ENCODE peak calls at places on chromosomes 13 and 19, in eight cellular contexts. One of them, this sample, is unnamed.

GRCh38 chr13:95676100-95676774 is 702 bp upstream of the DNAJC3 start:
- DNase-seq in psoas muscle: no peak
- DNase-seq in hepatocyte: peak; percentile 57
- DNase-seq in astrocyte: peak; percentile 47
- DNase-seq in aorta: no peak
- DNase-seq in SJSA1: no peak
- DNase-seq in stomach: peak; percentile 37
- DNase-seq in HCT116: peak; percentile 22
- DNase-seq in this sample: peak; percentile 42

GRCh38 chr19:15463865-15464371 is 426 bp downstream of the RASAL3 start:
- DNase-seq in astrocyte: no peak
- DNase-seq in psoas muscle: no peak
- DNase-seq in SJSA1: no peak
- DNase-seq in hepatocyte: no peak
- DNase-seq in aorta: peak; percentile 66
- DNase-seq in stomach: peak; percentile 51
- DNase-seq in HCT116: no peak
- DNase-seq in this sample: no peak

GRCh38 chr19:6632002-6632621 is 37.8 kb downstream of the TNFSF14 start:
- DNase-seq in stomach: peak; percentile 72
- DNase-seq in hepatocyte: peak; percentile 88
- DNase-seq in astrocyte: peak; percentile 39
- DNase-seq in psoas muscle: no peak
- DNase-seq in aorta: no peak
- DNase-seq in HCT116: peak; percentile 77
- DNase-seq in SJSA1: peak; percentile 80
- DNase-seq in this sample: peak; percentile 21

GRCh38 chr19:8973501-8974091 is 36.6 kb downstream of the MUC16 start:
- DNase-seq in aorta: no peak
- DNase-seq in HCT116: no peak
- DNase-seq in SJSA1: no peak
- DNase-seq in stomach: no peak
- DNase-seq in psoas muscle: no peak
- DNase-seq in astrocyte: no peak
- DNase-seq in hepatocyte: peak; percentile 44
- DNase-seq in this sample: no peak

GRCh38 chr13:111610077-111610476 is 289.6 kb downstream of the TEX29 start:
- DNase-seq in aorta: no peak
- DNase-seq in HCT116: no peak
- DNase-seq in stomach: no peak
- DNase-seq in SJSA1: peak; percentile 35
- DNase-seq in astrocyte: no peak
- DNase-seq in psoas muscle: no peak
- DNase-seq in hepatocyte: no peak
- DNase-seq in this sample: no peak

GRCh38 chr13:40434516-40435397 is 231.7 kb downstream of the FOXO1 start:
- DNase-seq in stomach: no peak
- DNase-seq in HCT116: no peak
- DNase-seq in aorta: no peak
- DNase-seq in hepatocyte: no peak
- DNase-seq in astrocyte: no peak
- DNase-seq in SJSA1: no peak
- DNase-seq in psoas muscle: no peak
- DNase-seq in this sample: no peak

GRCh38 chr19:35860436-35860817 is 3.7 kb downstream of the KIRREL2 start:
- DNase-seq in HCT116: no peak
- DNase-seq in stomach: no peak
- DNase-seq in psoas muscle: no peak
- DNase-seq in aorta: no peak
- DNase-seq in hepatocyte: no peak
- DNase-seq in astrocyte: no peak
- DNase-seq in SJSA1: no peak
- DNase-seq in this sample: no peak

GRCh38 chr13:96796234-96796633 is 198.0 kb downstream of the OXGR1 start:
- DNase-seq in SJSA1: no peak
- DNase-seq in hepatocyte: no peak
- DNase-seq in aorta: no peak
- DNase-seq in HCT116: no peak
- DNase-seq in psoas muscle: no peak
- DNase-seq in stomach: no peak
- DNase-seq in astrocyte: no peak
- DNase-seq in this sample: no peak

GRCh38 chr13:108686027-108686426 is 56.6 kb downstream of the MYO16 start:
- DNase-seq in astrocyte: no peak
- DNase-seq in stomach: no peak
- DNase-seq in psoas muscle: no peak
- DNase-seq in SJSA1: no peak
- DNase-seq in HCT116: no peak
- DNase-seq in hepatocyte: no peak
- DNase-seq in aorta: no peak
- DNase-seq in this sample: no peak

GRCh38 chr13:98228661-98229349 is 51.7 kb upstream of the RNF113B start:
- DNase-seq in SJSA1: no peak
- DNase-seq in stomach: no peak
- DNase-seq in HCT116: no peak
- DNase-seq in aorta: no peak
- DNase-seq in psoas muscle: no peak
- DNase-seq in astrocyte: peak; percentile 51
- DNase-seq in hepatocyte: no peak
- DNase-seq in this sample: no peak
- H3K27ac ChIP-seq in SJSA1: no peak overlapping the region
- H3K27ac ChIP-seq in stomach: no peak overlapping the region
- H3K27ac ChIP-seq in HCT116: no peak overlapping the region
- H3K27ac ChIP-seq in aorta: no peak overlapping the region
- H3K27ac ChIP-seq in psoas muscle: no peak overlapping the region
- H3K27ac ChIP-seq in astrocyte: no peak overlapping the region
- H3K27ac ChIP-seq in hepatocyte: no peak overlapping the region
- H3K27ac ChIP-seq in this sample: no peak overlapping the region

DNA sequence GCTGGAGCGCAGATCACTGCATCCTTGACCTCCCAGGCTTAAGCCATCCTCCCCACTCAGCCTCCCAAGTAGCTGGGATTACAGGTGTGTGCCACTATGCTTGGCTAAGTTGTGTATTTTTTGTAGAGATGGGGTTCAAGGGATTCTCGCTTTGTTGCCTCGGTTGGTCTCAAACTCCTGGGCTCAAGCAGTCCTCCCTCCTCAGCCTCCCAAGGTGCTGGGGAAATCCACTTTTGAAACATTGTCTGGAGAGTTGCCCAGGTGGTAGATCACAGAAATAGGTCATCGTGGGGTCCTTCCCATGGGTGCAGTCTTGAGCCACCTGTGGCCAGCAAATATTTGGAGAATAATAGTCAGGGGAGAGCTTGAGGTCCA is 5.2 kb downstream of the LDLR start:
- DNase-seq in psoas muscle: no peak
- DNase-seq in HCT116: no peak
- DNase-seq in astrocyte: no peak
- DNase-seq in SJSA1: no peak
- DNase-seq in hepatocyte: no peak
- DNase-seq in stomach: no peak
- DNase-seq in aorta: no peak
- DNase-seq in this sample: no peak
- H3K27ac ChIP-seq in psoas muscle: peak overlapping the region; percentile 53
- H3K27ac ChIP-seq in HCT116: peak overlapping the region; percentile 91
- H3K27ac ChIP-seq in astrocyte: peak overlapping the region; percentile 86
- H3K27ac ChIP-seq in SJSA1: peak overlapping the region; percentile 78
- H3K27ac ChIP-seq in hepatocyte: peak overlapping the region; percentile 98
- H3K27ac ChIP-seq in stomach: peak overlapping the region; percentile 100
- H3K27ac ChIP-seq in aorta: no peak overlapping the region
- H3K27ac ChIP-seq in this sample: peak overlapping the region; percentile 52

GRCh38 chr13:21511841-21512240 is 52.7 kb upstream of the ZDHHC20 start:
- DNase-seq in hepatocyte: no peak
- DNase-seq in stomach: no peak
- DNase-seq in aorta: no peak
- DNase-seq in SJSA1: no peak
- DNase-seq in HCT116: no peak
- DNase-seq in psoas muscle: no peak
- DNase-seq in astrocyte: peak; percentile 88
- DNase-seq in this sample: peak; percentile 93
- H3K27ac ChIP-seq in hepatocyte: no peak overlapping the region
- H3K27ac ChIP-seq in stomach: no peak overlapping the region
- H3K27ac ChIP-seq in aorta: no peak overlapping the region
- H3K27ac ChIP-seq in SJSA1: no peak overlapping the region
- H3K27ac ChIP-seq in HCT116: no peak overlapping the region
- H3K27ac ChIP-seq in psoas muscle: no peak overlapping the region
- H3K27ac ChIP-seq in astrocyte: no peak overlapping the region
- H3K27ac ChIP-seq in this sample: no peak overlapping the region

DNA sequence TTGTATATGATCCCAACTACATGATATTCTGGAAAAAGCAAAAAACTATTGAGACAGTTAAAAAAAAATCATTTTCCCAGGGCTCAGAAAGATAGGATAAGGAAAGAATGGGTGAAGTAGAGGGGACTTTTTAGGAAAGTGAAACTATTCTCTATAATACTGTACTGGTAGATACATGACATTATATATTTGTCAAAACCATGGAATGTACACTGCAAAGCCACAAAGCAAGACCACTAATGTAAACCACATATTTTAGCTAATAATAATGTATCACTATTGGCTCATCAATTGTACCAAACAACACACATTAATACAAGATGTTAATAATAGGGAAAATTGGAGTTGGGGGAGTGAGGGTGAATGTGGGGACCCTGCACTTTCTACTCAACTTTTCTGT is 182.6 kb downstream of the EFNB2 start:
- DNase-seq in psoas muscle: no peak
- DNase-seq in astrocyte: no peak
- DNase-seq in stomach: no peak
- DNase-seq in HCT116: no peak
- DNase-seq in aorta: no peak
- DNase-seq in hepatocyte: no peak
- DNase-seq in SJSA1: no peak
- DNase-seq in this sample: no peak
- H3K27ac ChIP-seq in psoas muscle: no peak overlapping the region
- H3K27ac ChIP-seq in astrocyte: no peak overlapping the region
- H3K27ac ChIP-seq in stomach: no peak overlapping the region
- H3K27ac ChIP-seq in HCT116: no peak overlapping the region
- H3K27ac ChIP-seq in aorta: no peak overlapping the region
- H3K27ac ChIP-seq in hepatocyte: no peak overlapping the region
- H3K27ac ChIP-seq in SJSA1: no peak overlapping the region
- H3K27ac ChIP-seq in this sample: no peak overlapping the region

GRCh38 chr19:33772102-33772857 is 24.4 kb upstream of the KCTD15 start:
- DNase-seq in astrocyte: no peak
- DNase-seq in SJSA1: no peak
- DNase-seq in aorta: no peak
- DNase-seq in stomach: no peak
- DNase-seq in HCT116: no peak
- DNase-seq in psoas muscle: no peak
- DNase-seq in hepatocyte: no peak
- DNase-seq in this sample: no peak

GRCh38 chr19:33772858-33773180 is 23.9 kb upstream of the KCTD15 start:
- DNase-seq in psoas muscle: no peak
- DNase-seq in HCT116: no peak
- DNase-seq in SJSA1: no peak
- DNase-seq in aorta: no peak
- DNase-seq in astrocyte: no peak
- DNase-seq in hepatocyte: no peak
- DNase-seq in stomach: no peak
- DNase-seq in this sample: no peak

GRCh38 chr19:33769208-33769607 is 27.5 kb upstream of the KCTD15 start:
- DNase-seq in astrocyte: no peak
- DNase-seq in psoas muscle: no peak
- DNase-seq in aorta: no peak
- DNase-seq in stomach: no peak
- DNase-seq in SJSA1: no peak
- DNase-seq in HCT116: no peak
- DNase-seq in hepatocyte: no peak
- DNase-seq in this sample: no peak

GRCh38 chr19:33770107-33770506 is 26.6 kb upstream of the KCTD15 start:
- DNase-seq in stomach: no peak
- DNase-seq in psoas muscle: no peak
- DNase-seq in aorta: no peak
- DNase-seq in HCT116: no peak
- DNase-seq in SJSA1: no peak
- DNase-seq in hepatocyte: no peak
- DNase-seq in astrocyte: no peak
- DNase-seq in this sample: no peak

GRCh38 chr19:33771308-33772101 is 25.2 kb upstream of the KCTD15 start:
- DNase-seq in HCT116: no peak
- DNase-seq in hepatocyte: peak; percentile 88
- DNase-seq in psoas muscle: peak; percentile 65
- DNase-seq in SJSA1: peak; percentile 70
- DNase-seq in astrocyte: no peak
- DNase-seq in stomach: peak; percentile 76
- DNase-seq in aorta: peak; percentile 73
- DNase-seq in this sample: peak; percentile 22
- H3K27ac ChIP-seq in HCT116: no peak overlapping the region
- H3K27ac ChIP-seq in hepatocyte: no peak overlapping the region
- H3K27ac ChIP-seq in psoas muscle: no peak overlapping the region
- H3K27ac ChIP-seq in SJSA1: no peak overlapping the region
- H3K27ac ChIP-seq in astrocyte: no peak overlapping the region
- H3K27ac ChIP-seq in stomach: no peak overlapping the region
- H3K27ac ChIP-seq in aorta: no peak overlapping the region
- H3K27ac ChIP-seq in this sample: no peak overlapping the region

DNA sequence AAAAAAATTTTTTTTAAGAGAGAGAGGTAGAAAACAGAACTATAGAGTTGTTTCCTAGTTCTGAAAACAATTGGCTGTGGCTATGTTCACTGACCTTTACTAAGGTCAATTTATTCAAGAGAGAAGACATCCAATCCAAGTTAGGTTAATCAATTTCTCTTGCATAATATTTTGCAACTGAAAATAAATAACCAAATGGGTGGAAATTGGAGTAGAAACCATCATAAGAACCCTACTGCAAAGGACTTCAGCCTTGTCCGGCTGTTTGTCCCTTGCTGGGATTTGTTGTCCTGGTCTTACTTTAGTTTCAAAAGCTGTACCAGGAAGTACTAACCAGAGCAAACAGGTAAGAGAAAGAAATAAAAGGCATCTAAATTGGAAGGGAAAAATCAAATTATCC is 23.3 kb upstream of the ZC3H13 start:
- DNase-seq in aorta: no peak
- DNase-seq in stomach: no peak
- DNase-seq in HCT116: no peak
- DNase-seq in hepatocyte: no peak
- DNase-seq in astrocyte: no peak
- DNase-seq in psoas muscle: no peak
- DNase-seq in SJSA1: no peak
- DNase-seq in this sample: no peak
- H3K27ac ChIP-seq in aorta: no peak overlapping the region
- H3K27ac ChIP-seq in stomach: no peak overlapping the region
- H3K27ac ChIP-seq in HCT116: no peak overlapping the region
- H3K27ac ChIP-seq in hepatocyte: no peak overlapping the region
- H3K27ac ChIP-seq in astrocyte: no peak overlapping the region
- H3K27ac ChIP-seq in psoas muscle: no peak overlapping the region
- H3K27ac ChIP-seq in SJSA1: no peak overlapping the region
- H3K27ac ChIP-seq in this sample: no peak overlapping the region

GRCh38 chr13:33355470-33355869 is 69.9 kb upstream of the STARD13 start:
- DNase-seq in SJSA1: no peak
- DNase-seq in psoas muscle: no peak
- DNase-seq in stomach: no peak
- DNase-seq in hepatocyte: no peak
- DNase-seq in HCT116: no peak
- DNase-seq in aorta: no peak
- DNase-seq in astrocyte: no peak
- DNase-seq in this sample: no peak
- H3K27ac ChIP-seq in SJSA1: no peak overlapping the region
- H3K27ac ChIP-seq in psoas muscle: peak overlapping the region; percentile 11
- H3K27ac ChIP-seq in stomach: no peak overlapping the region
- H3K27ac ChIP-seq in hepatocyte: no peak overlapping the region
- H3K27ac ChIP-seq in HCT116: no peak overlapping the region
- H3K27ac ChIP-seq in aorta: no peak overlapping the region
- H3K27ac ChIP-seq in astrocyte: no peak overlapping the region
- H3K27ac ChIP-seq in this sample: no peak overlapping the region